ENCODE peak calls at places on chromosomes 16 and 17, in six cellular contexts. L is H54, N is GM19239, W is RCC 7860, P is substantia nigra, Z is Calu3. B is an unnamed sample.

GRCh38 chr16:30949655-30950515 is 1.0 kb downstream of the ORAI3 start:
- DNase-seq in P (peak), Z (peak), L (peak), W (peak), N (no peak), B (no peak)

GRCh38 chr16:50268352-50268751 is 2.0 kb downstream of the ADCY7 start:
- DNase-seq in Z (no peak), L (no peak), N (no peak), P (no peak), W (no peak), B (no peak)

GRCh38 chr17:74935048-74935447 is 650 bp upstream of the OTOP3 start:
- DNase-seq in N (no peak), Z (no peak), W (no peak), L (no peak), P (no peak), B (no peak)

GRCh38 chr17:7296189-7296861 is 1.9 kb upstream of the YBX2 start:
- DNase-seq in L (peak), Z (peak), W (peak), P (peak), N (peak), B (no peak)

GRCh38 chr16:6009151-6009550 is 911.6 kb upstream of the EEF2KMT start:
- DNase-seq in L (no peak), N (no peak), P (no peak), Z (no peak), W (no peak), B (no peak)

GRCh38 chr17:44203731-44204452 is 4.2 kb upstream of the ATXN7L3 start:
- DNase-seq in Z (peak), W (peak), L (no peak), P (no peak), N (no peak), B (peak)

GRCh38 chr17:27741361-27741861 is 58.9 kb downstream of the NOS2 start:
- DNase-seq in P (peak), L (no peak), N (no peak), W (no peak), Z (no peak), B (no peak)

GRCh38 chr16:1808691-1809090 is 15.2 kb upstream of the IGFALS start:
- DNase-seq in L (no peak), N (no peak), Z (no peak), P (no peak), W (no peak), B (no peak)

GRCh38 chr16:65663774-65664173 is 541.9 kb upstream of the CDH11 start:
- DNase-seq in W (no peak), P (no peak), Z (no peak), L (no peak), N (no peak), B (no peak)

GRCh38 chr17:67649891-67650290 is 67.8 kb upstream of the NOL11 start:
- DNase-seq in N (no peak), W (no peak), P (no peak), Z (no peak), L (no peak), B (no peak)

GRCh38 chr17:66190738-66191606 is 961 bp downstream of the CEP112 start:
- DNase-seq in W (peak), Z (no peak), N (no peak), L (peak), P (no peak), B (no peak)

GRCh38 chr17:2853722-2854580 is 57.7 kb downstream of the RAP1GAP2 start:
- DNase-seq in Z (peak), N (no peak), W (no peak), L (peak), P (peak), B (no peak)

GRCh38 chr17:81251091-81251942 is 12.2 kb downstream of the NDUFAF8 start:
- DNase-seq in Z (no peak), N (no peak), W (no peak), P (peak), L (no peak), B (no peak)

GRCh38 chr16:60641067-60641466 is 1395.2 kb downstream of the CDH8 start:
- DNase-seq in N (no peak), W (no peak), Z (no peak), P (no peak), L (no peak), B (no peak)

GRCh38 chr17:40111221-40112128 is 10.3 kb upstream of the MSL1 start:
- DNase-seq in N (peak), Z (peak), P (peak), L (peak), W (peak), B (no peak)

GRCh38 chr17:5541610-5542202 is 42.6 kb downstream of the NLRP1 start:
- DNase-seq in Z (no peak), W (no peak), P (no peak), L (no peak), N (no peak), B (no peak)

GRCh38 chr17:47989700-47990099 is 18.8 kb downstream of the CDK5RAP3 start:
- DNase-seq in W (no peak), Z (no peak), N (no peak), L (no peak), P (no peak), B (no peak)